ENCODE peak calls at places on chromosome 1, in eight cellular contexts. One of them, this sample, is unnamed.

GRCh38 chr1:12230549-12231275 is 882 bp downstream of the VPS13D start:
- DNase-seq in NB4: peak
- DNase-seq in effector CD8-positive, alpha-beta T cell: no peak
- DNase-seq in left cardiac atrium: peak
- DNase-seq in head of caudate nucleus: no peak
- DNase-seq in T1000: no peak
- DNase-seq in foreskin fibroblast: peak
- DNase-seq in hepatic stellate cell: peak
- DNase-seq in this sample: no peak

GRCh38 chr1:206608108-206608698 is 4.1 kb downstream of the EIF2D start:
- DNase-seq in NB4: peak
- DNase-seq in effector CD8-positive, alpha-beta T cell: peak
- DNase-seq in left cardiac atrium: no peak
- DNase-seq in head of caudate nucleus: peak
- DNase-seq in T1000: no peak
- DNase-seq in foreskin fibroblast: no peak
- DNase-seq in hepatic stellate cell: no peak
- DNase-seq in this sample: no peak

GRCh38 chr1:200837931-200838571 is 34.7 kb upstream of the GPR25 start:
- DNase-seq in NB4: peak
- DNase-seq in effector CD8-positive, alpha-beta T cell: no peak
- DNase-seq in left cardiac atrium: no peak
- DNase-seq in head of caudate nucleus: no peak
- DNase-seq in T1000: no peak
- DNase-seq in foreskin fibroblast: peak
- DNase-seq in hepatic stellate cell: no peak
- DNase-seq in this sample: no peak

GRCh38 chr1:149995927-149996326 is 14.6 kb downstream of the OTUD7B start:
- DNase-seq in NB4: no peak
- DNase-seq in effector CD8-positive, alpha-beta T cell: no peak
- DNase-seq in left cardiac atrium: no peak
- DNase-seq in head of caudate nucleus: no peak
- DNase-seq in T1000: no peak
- DNase-seq in foreskin fibroblast: no peak
- DNase-seq in hepatic stellate cell: no peak
- DNase-seq in this sample: no peak

GRCh38 chr1:112735752-112736151 is 20.6 kb upstream of the PPM1J start:
- DNase-seq in NB4: no peak
- DNase-seq in effector CD8-positive, alpha-beta T cell: no peak
- DNase-seq in left cardiac atrium: no peak
- DNase-seq in head of caudate nucleus: no peak
- DNase-seq in T1000: no peak
- DNase-seq in foreskin fibroblast: peak
- DNase-seq in hepatic stellate cell: peak
- DNase-seq in this sample: no peak

GRCh38 chr1:156502749-156503671 is 2.4 kb upstream of the MEF2D start:
- DNase-seq in NB4: peak
- DNase-seq in effector CD8-positive, alpha-beta T cell: no peak
- DNase-seq in left cardiac atrium: peak
- DNase-seq in head of caudate nucleus: no peak
- DNase-seq in T1000: peak
- DNase-seq in foreskin fibroblast: peak
- DNase-seq in hepatic stellate cell: peak
- DNase-seq in this sample: peak

GRCh38 chr1:31725777-31726535 is 22.1 kb upstream of the COL16A1 start:
- DNase-seq in NB4: no peak
- DNase-seq in effector CD8-positive, alpha-beta T cell: no peak
- DNase-seq in left cardiac atrium: no peak
- DNase-seq in head of caudate nucleus: no peak
- DNase-seq in T1000: no peak
- DNase-seq in foreskin fibroblast: no peak
- DNase-seq in hepatic stellate cell: no peak
- DNase-seq in this sample: no peak

GRCh38 chr1:29719253-29719652 is 482.9 kb downstream of the PTPRU start:
- DNase-seq in NB4: no peak
- DNase-seq in effector CD8-positive, alpha-beta T cell: no peak
- DNase-seq in left cardiac atrium: no peak
- DNase-seq in head of caudate nucleus: no peak
- DNase-seq in T1000: no peak
- DNase-seq in foreskin fibroblast: peak
- DNase-seq in hepatic stellate cell: no peak
- DNase-seq in this sample: peak

GRCh38 chr1:222241410-222241809 is 306.5 kb downstream of the HHIPL2 start:
- DNase-seq in NB4: no peak
- DNase-seq in effector CD8-positive, alpha-beta T cell: no peak
- DNase-seq in left cardiac atrium: no peak
- DNase-seq in head of caudate nucleus: no peak
- DNase-seq in T1000: no peak
- DNase-seq in foreskin fibroblast: no peak
- DNase-seq in hepatic stellate cell: no peak
- DNase-seq in this sample: no peak

GRCh38 chr1:246020231-246020954 is 486.7 kb downstream of the SMYD3 start:
- DNase-seq in NB4: peak
- DNase-seq in effector CD8-positive, alpha-beta T cell: no peak
- DNase-seq in left cardiac atrium: no peak
- DNase-seq in head of caudate nucleus: no peak
- DNase-seq in T1000: no peak
- DNase-seq in foreskin fibroblast: no peak
- DNase-seq in hepatic stellate cell: no peak
- DNase-seq in this sample: peak

GRCh38 chr1:239253032-239253431 is 133.3 kb upstream of the CHRM3 start:
- DNase-seq in NB4: no peak
- DNase-seq in effector CD8-positive, alpha-beta T cell: no peak
- DNase-seq in left cardiac atrium: no peak
- DNase-seq in head of caudate nucleus: no peak
- DNase-seq in T1000: no peak
- DNase-seq in foreskin fibroblast: no peak
- DNase-seq in hepatic stellate cell: no peak
- DNase-seq in this sample: no peak

GRCh38 chr1:159091547-159092397 is 15.2 kb upstream of the AIM2 start:
- DNase-seq in NB4: peak
- DNase-seq in effector CD8-positive, alpha-beta T cell: no peak
- DNase-seq in left cardiac atrium: no peak
- DNase-seq in head of caudate nucleus: no peak
- DNase-seq in T1000: no peak
- DNase-seq in foreskin fibroblast: peak
- DNase-seq in hepatic stellate cell: peak
- DNase-seq in this sample: peak

This sample was measured in MV-4-11.